ENCODE peak calls at places on chromosome 11, in ten cellular contexts. One of them, this sample, is unnamed.
A peak's percentile ranks its signal among the peaks of the same experiment; 100 is the strongest.

GRCh38 chr11:65213322-65214211 is 31.8 kb downstream of the CAPN1 start:
- DNase-seq in endothelial cell: no peak
- DNase-seq in thoracic aorta: no peak
- DNase-seq in OCI-LY7: no peak
- DNase-seq in right lobe of liver: no peak
- DNase-seq in stomach: peak; percentile 24
- DNase-seq in breast epithelium: peak; percentile 37
- DNase-seq in cardiac muscle cell: no peak
- DNase-seq in transverse colon: no peak
- DNase-seq in fibroblast of mammary gland: no peak
- DNase-seq in this sample: no peak

GRCh38 chr11:10358696-10359095 is 53.8 kb downstream of the ADM start:
- DNase-seq in thoracic aorta: no peak
- DNase-seq in fibroblast of mammary gland: no peak
- DNase-seq in breast epithelium: no peak
- DNase-seq in stomach: no peak
- DNase-seq in OCI-LY7: no peak
- DNase-seq in right lobe of liver: no peak
- DNase-seq in cardiac muscle cell: no peak
- DNase-seq in endothelial cell: no peak
- DNase-seq in transverse colon: no peak
- DNase-seq in this sample: no peak

GRCh38 chr11:111555255-111555654 is 14.7 kb downstream of the LAYN start:
- DNase-seq in thoracic aorta: no peak
- DNase-seq in OCI-LY7: no peak
- DNase-seq in transverse colon: no peak
- DNase-seq in stomach: no peak
- DNase-seq in cardiac muscle cell: no peak
- DNase-seq in fibroblast of mammary gland: peak; percentile 76
- DNase-seq in right lobe of liver: no peak
- DNase-seq in endothelial cell: no peak
- DNase-seq in breast epithelium: no peak
- DNase-seq in this sample: no peak

GRCh38 chr11:91742155-91742554 is 482.5 kb upstream of the FAT3 start:
- DNase-seq in thoracic aorta: no peak
- DNase-seq in fibroblast of mammary gland: no peak
- DNase-seq in cardiac muscle cell: peak; percentile 16
- DNase-seq in stomach: no peak
- DNase-seq in endothelial cell: no peak
- DNase-seq in breast epithelium: no peak
- DNase-seq in OCI-LY7: no peak
- DNase-seq in transverse colon: no peak
- DNase-seq in right lobe of liver: no peak
- DNase-seq in this sample: peak; percentile 14

GRCh38 chr11:74204692-74205091 is 33.6 kb downstream of the PPME1 start:
- DNase-seq in fibroblast of mammary gland: no peak
- DNase-seq in OCI-LY7: no peak
- DNase-seq in transverse colon: no peak
- DNase-seq in cardiac muscle cell: no peak
- DNase-seq in right lobe of liver: no peak
- DNase-seq in stomach: no peak
- DNase-seq in breast epithelium: no peak
- DNase-seq in thoracic aorta: no peak
- DNase-seq in endothelial cell: no peak
- DNase-seq in this sample: no peak

GRCh38 chr11:62390237-62390636 is 28.6 kb upstream of the SCGB1A1 start:
- DNase-seq in endothelial cell: no peak
- DNase-seq in thoracic aorta: no peak
- DNase-seq in cardiac muscle cell: no peak
- DNase-seq in OCI-LY7: no peak
- DNase-seq in transverse colon: no peak
- DNase-seq in right lobe of liver: no peak
- DNase-seq in stomach: no peak
- DNase-seq in fibroblast of mammary gland: no peak
- DNase-seq in breast epithelium: no peak
- DNase-seq in this sample: no peak

GRCh38 chr11:103541186-103541795 is 432.1 kb downstream of the DYNC2H1 start:
- DNase-seq in right lobe of liver: no peak
- DNase-seq in cardiac muscle cell: no peak
- DNase-seq in stomach: no peak
- DNase-seq in thoracic aorta: no peak
- DNase-seq in OCI-LY7: peak; percentile 39
- DNase-seq in endothelial cell: no peak
- DNase-seq in fibroblast of mammary gland: peak; percentile 21
- DNase-seq in transverse colon: no peak
- DNase-seq in breast epithelium: no peak
- DNase-seq in this sample: no peak

GRCh38 chr11:48012051-48012391 is 31.7 kb downstream of the PTPRJ start:
- DNase-seq in fibroblast of mammary gland: no peak
- DNase-seq in breast epithelium: no peak
- DNase-seq in stomach: no peak
- DNase-seq in transverse colon: no peak
- DNase-seq in endothelial cell: no peak
- DNase-seq in right lobe of liver: no peak
- DNase-seq in OCI-LY7: no peak
- DNase-seq in cardiac muscle cell: no peak
- DNase-seq in thoracic aorta: no peak
- DNase-seq in this sample: no peak

GRCh38 chr11:15775797-15776196 is 580.5 kb downstream of the SOX6 start:
- DNase-seq in thoracic aorta: no peak
- DNase-seq in right lobe of liver: no peak
- DNase-seq in stomach: no peak
- DNase-seq in fibroblast of mammary gland: no peak
- DNase-seq in OCI-LY7: no peak
- DNase-seq in breast epithelium: no peak
- DNase-seq in transverse colon: no peak
- DNase-seq in cardiac muscle cell: no peak
- DNase-seq in endothelial cell: no peak
- DNase-seq in this sample: no peak

GRCh38 chr11:33616552-33616951 is 84.1 kb downstream of the C11orf91 start:
- DNase-seq in breast epithelium: no peak
- DNase-seq in transverse colon: no peak
- DNase-seq in endothelial cell: no peak
- DNase-seq in stomach: no peak
- DNase-seq in thoracic aorta: no peak
- DNase-seq in right lobe of liver: no peak
- DNase-seq in fibroblast of mammary gland: no peak
- DNase-seq in cardiac muscle cell: no peak
- DNase-seq in OCI-LY7: no peak
- DNase-seq in this sample: no peak

GRCh38 chr11:22263613-22264012 is 70.7 kb downstream of the ANO5 start:
- DNase-seq in thoracic aorta: no peak
- DNase-seq in stomach: no peak
- DNase-seq in OCI-LY7: no peak
- DNase-seq in endothelial cell: no peak
- DNase-seq in fibroblast of mammary gland: no peak
- DNase-seq in transverse colon: no peak
- DNase-seq in right lobe of liver: no peak
- DNase-seq in cardiac muscle cell: peak; percentile 79
- DNase-seq in breast epithelium: no peak
- DNase-seq in this sample: no peak

GRCh38 chr11:70951139-70951804 is 301.1 kb downstream of the SHANK2 start:
- DNase-seq in stomach: no peak
- DNase-seq in fibroblast of mammary gland: no peak
- DNase-seq in transverse colon: no peak
- DNase-seq in endothelial cell: no peak
- DNase-seq in cardiac muscle cell: no peak
- DNase-seq in right lobe of liver: peak; percentile 7
- DNase-seq in OCI-LY7: peak; percentile 3
- DNase-seq in thoracic aorta: no peak
- DNase-seq in breast epithelium: no peak
- DNase-seq in this sample: no peak

GRCh38 chr11:102279641-102280170 is 37.6 kb upstream of the BIRC3 start:
- DNase-seq in breast epithelium: no peak
- DNase-seq in OCI-LY7: no peak
- DNase-seq in transverse colon: peak; percentile 39
- DNase-seq in stomach: no peak
- DNase-seq in right lobe of liver: no peak
- DNase-seq in thoracic aorta: no peak
- DNase-seq in endothelial cell: no peak
- DNase-seq in fibroblast of mammary gland: peak; percentile 68
- DNase-seq in cardiac muscle cell: peak; percentile 48
- DNase-seq in this sample: no peak

GRCh38 chr11:85590848-85591483 is 36.2 kb downstream of the DLG2 start:
- DNase-seq in endothelial cell: no peak
- DNase-seq in cardiac muscle cell: peak; percentile 43
- DNase-seq in stomach: no peak
- DNase-seq in right lobe of liver: no peak
- DNase-seq in thoracic aorta: no peak
- DNase-seq in transverse colon: no peak
- DNase-seq in fibroblast of mammary gland: peak; percentile 51
- DNase-seq in OCI-LY7: peak; percentile 35
- DNase-seq in breast epithelium: no peak
- DNase-seq in this sample: peak; percentile 4

GRCh38 chr11:44014968-44015623 is 32.7 kb upstream of the ACCSL start:
- DNase-seq in transverse colon: no peak
- DNase-seq in fibroblast of mammary gland: peak; percentile 85
- DNase-seq in breast epithelium: no peak
- DNase-seq in thoracic aorta: no peak
- DNase-seq in OCI-LY7: no peak
- DNase-seq in right lobe of liver: no peak
- DNase-seq in stomach: no peak
- DNase-seq in endothelial cell: no peak
- DNase-seq in cardiac muscle cell: no peak
- DNase-seq in this sample: no peak

GRCh38 chr11:119844808-119845207 is 115.8 kb upstream of the NECTIN1 start:
- DNase-seq in fibroblast of mammary gland: no peak
- DNase-seq in breast epithelium: no peak
- DNase-seq in cardiac muscle cell: peak; percentile 68
- DNase-seq in transverse colon: no peak
- DNase-seq in stomach: no peak
- DNase-seq in right lobe of liver: no peak
- DNase-seq in OCI-LY7: no peak
- DNase-seq in thoracic aorta: no peak
- DNase-seq in endothelial cell: no peak
- DNase-seq in this sample: no peak

DNA sequence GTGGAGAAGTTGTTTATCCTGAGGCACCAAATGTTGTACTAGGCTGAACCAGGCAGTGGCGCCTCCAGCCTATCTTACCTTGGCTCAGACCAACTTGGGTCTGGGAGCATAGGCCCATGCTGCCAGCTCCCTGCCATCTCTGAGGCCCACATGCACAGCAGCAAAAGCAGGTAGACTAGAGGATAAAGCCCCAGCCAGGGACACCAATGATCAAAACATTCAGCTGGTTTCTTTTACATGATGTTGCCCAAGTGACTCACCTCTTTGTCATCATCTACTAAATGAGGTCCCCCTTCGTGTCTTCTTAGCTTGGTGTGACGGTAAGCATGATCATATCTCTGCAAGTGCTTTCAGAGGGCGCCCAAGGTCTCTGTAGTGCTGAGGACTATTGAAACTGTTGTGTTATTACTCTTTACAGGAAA is 112.1 kb upstream of the DRD2 start:
- DNase-seq in right lobe of liver: no peak
- DNase-seq in transverse colon: no peak
- DNase-seq in OCI-LY7: no peak
- DNase-seq in endothelial cell: no peak
- DNase-seq in thoracic aorta: no peak
- DNase-seq in fibroblast of mammary gland: peak; percentile 7
- DNase-seq in cardiac muscle cell: no peak
- DNase-seq in breast epithelium: no peak
- DNase-seq in stomach: no peak
- DNase-seq in this sample: no peak
- TF ChIP-seq CTCF in right lobe of liver: no peak
- TF ChIP-seq CTCF in transverse colon: no peak
- TF ChIP-seq CTCF in OCI-LY7: no peak
- TF ChIP-seq CTCF in endothelial cell: no peak
- TF ChIP-seq CTCF in thoracic aorta: no peak
- TF ChIP-seq CTCF in fibroblast of mammary gland: no peak
- TF ChIP-seq CTCF in cardiac muscle cell: no peak
- TF ChIP-seq CTCF in breast epithelium: no peak
- TF ChIP-seq CTCF in stomach: no peak
- TF ChIP-seq CTCF in this sample: no peak

GRCh38 chr11:1756791-1757771 is 6.6 kb downstream of the CTSD start:
- DNase-seq in fibroblast of mammary gland: no peak
- DNase-seq in right lobe of liver: peak; percentile 57
- DNase-seq in thoracic aorta: no peak
- DNase-seq in endothelial cell: no peak
- DNase-seq in stomach: no peak
- DNase-seq in cardiac muscle cell: no peak
- DNase-seq in transverse colon: no peak
- DNase-seq in OCI-LY7: no peak
- DNase-seq in breast epithelium: no peak
- DNase-seq in this sample: no peak
- TF ChIP-seq CTCF in fibroblast of mammary gland: no peak
- TF ChIP-seq CTCF in right lobe of liver: no peak
- TF ChIP-seq CTCF in thoracic aorta: no peak
- TF ChIP-seq CTCF in endothelial cell: no peak
- TF ChIP-seq CTCF in stomach: no peak
- TF ChIP-seq CTCF in cardiac muscle cell: no peak
- TF ChIP-seq CTCF in transverse colon: no peak
- TF ChIP-seq CTCF in OCI-LY7: no peak
- TF ChIP-seq CTCF in breast epithelium: no peak
- TF ChIP-seq CTCF in this sample: no peak

DNA sequence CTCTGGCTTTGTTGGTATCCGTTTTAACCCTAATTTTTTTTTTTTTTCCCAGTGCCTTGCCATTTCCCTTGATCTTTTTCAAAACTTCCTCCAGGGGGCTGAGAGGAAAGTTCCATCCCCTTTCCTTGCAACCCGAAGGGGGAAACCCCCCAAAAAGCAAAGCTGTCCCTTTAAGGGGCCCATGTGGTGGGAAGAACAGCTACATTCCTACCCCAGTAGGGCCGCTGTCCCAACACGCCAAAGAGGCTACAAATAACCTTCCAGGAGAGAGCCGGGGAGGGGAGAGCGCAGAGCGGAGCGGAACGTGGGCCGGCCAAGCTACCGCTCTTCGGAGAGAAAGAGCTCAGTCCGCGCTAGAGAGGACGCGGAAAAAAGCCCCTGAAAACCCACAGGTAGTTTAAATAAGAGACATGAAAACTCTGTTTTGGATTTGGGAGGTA is 1.7 kb downstream of the LRP4 start:
- DNase-seq in stomach: peak; percentile 51
- DNase-seq in transverse colon: peak; percentile 62
- DNase-seq in OCI-LY7: no peak
- DNase-seq in breast epithelium: no peak
- DNase-seq in thoracic aorta: no peak
- DNase-seq in right lobe of liver: no peak
- DNase-seq in fibroblast of mammary gland: peak; percentile 66
- DNase-seq in cardiac muscle cell: peak; percentile 87
- DNase-seq in endothelial cell: peak; percentile 59
- DNase-seq in this sample: no peak
- TF ChIP-seq CTCF in stomach: no peak
- TF ChIP-seq CTCF in transverse colon: no peak
- TF ChIP-seq CTCF in OCI-LY7: peak; percentile 25
- TF ChIP-seq CTCF in breast epithelium: no peak
- TF ChIP-seq CTCF in thoracic aorta: no peak
- TF ChIP-seq CTCF in right lobe of liver: no peak
- TF ChIP-seq CTCF in fibroblast of mammary gland: peak; percentile 45
- TF ChIP-seq CTCF in cardiac muscle cell: peak; percentile 40
- TF ChIP-seq CTCF in endothelial cell: no peak
- TF ChIP-seq CTCF in this sample: peak; percentile 36

GRCh38 chr11:122879785-122880184 is 2.8 kb upstream of the JHY start:
- DNase-seq in stomach: no peak
- DNase-seq in endothelial cell: peak; percentile 20
- DNase-seq in right lobe of liver: no peak
- DNase-seq in cardiac muscle cell: peak; percentile 40
- DNase-seq in thoracic aorta: no peak
- DNase-seq in transverse colon: no peak
- DNase-seq in breast epithelium: no peak
- DNase-seq in fibroblast of mammary gland: no peak
- DNase-seq in OCI-LY7: no peak
- DNase-seq in this sample: no peak
- TF ChIP-seq CTCF in stomach: no peak
- TF ChIP-seq CTCF in endothelial cell: no peak
- TF ChIP-seq CTCF in right lobe of liver: no peak
- TF ChIP-seq CTCF in cardiac muscle cell: no peak
- TF ChIP-seq CTCF in thoracic aorta: no peak
- TF ChIP-seq CTCF in transverse colon: no peak
- TF ChIP-seq CTCF in breast epithelium: no peak
- TF ChIP-seq CTCF in fibroblast of mammary gland: no peak
- TF ChIP-seq CTCF in OCI-LY7: no peak
- TF ChIP-seq CTCF in this sample: no peak

GRCh38 chr11:69102732-69103615 is 52.8 kb upstream of the SMIM38 start:
- DNase-seq in thoracic aorta: no peak
- DNase-seq in transverse colon: no peak
- DNase-seq in breast epithelium: no peak
- DNase-seq in cardiac muscle cell: no peak
- DNase-seq in OCI-LY7: no peak
- DNase-seq in stomach: no peak
- DNase-seq in endothelial cell: no peak
- DNase-seq in right lobe of liver: no peak
- DNase-seq in fibroblast of mammary gland: peak; percentile 10
- DNase-seq in this sample: no peak
- TF ChIP-seq CTCF in thoracic aorta: no peak
- TF ChIP-seq CTCF in transverse colon: no peak
- TF ChIP-seq CTCF in breast epithelium: no peak
- TF ChIP-seq CTCF in cardiac muscle cell: peak; percentile 6
- TF ChIP-seq CTCF in OCI-LY7: no peak
- TF ChIP-seq CTCF in stomach: no peak
- TF ChIP-seq CTCF in endothelial cell: no peak
- TF ChIP-seq CTCF in right lobe of liver: no peak
- TF ChIP-seq CTCF in fibroblast of mammary gland: peak; percentile 15
- TF ChIP-seq CTCF in this sample: no peak